ENCODE peak calls at places on chromosomes 11 and 22, in seven cellular contexts. S is pancreas; G is GM18507; W is HEK293T; H is activated effector memory CD4-positive, alpha-beta T cell treated with anti-CD3 and anti-CD28 coated beads, Interleukin-2, amount 50 U/mL, for 16 hours; Y is lower lobe of right lung; R is glutamatergic neuron. N is an unnamed sample.

GRCh38 chr22:42078469-42079318 is 806 bp upstream of the SMDT1 start:
- DNase-seq in S (peak; percentile 66), G (no peak), W (peak; percentile 25), H (no peak), Y (peak; percentile 60), R (peak; percentile 26), N (no peak)

GRCh38 chr11:12105471-12105870 is 4.9 kb upstream of the MICAL2 start:
- DNase-seq in S (no peak), G (no peak), W (no peak), H (no peak), Y (no peak), R (no peak), N (no peak)

GRCh38 chr11:120182357-120182756 is 28.5 kb upstream of the OAF start:
- DNase-seq in S (no peak), G (no peak), W (no peak), H (no peak), Y (no peak), R (no peak), N (no peak)

GRCh38 chr11:83034673-83035014 is 37.1 kb downstream of the RAB30 start:
- DNase-seq in S (no peak), G (no peak), W (no peak), H (no peak), Y (no peak), R (no peak), N (no peak)

GRCh38 chr22:27918351-27919221 is 470 bp downstream of the PITPNB start:
- DNase-seq in S (peak; percentile 69), G (no peak), W (peak; percentile 66), H (peak; percentile 85), Y (peak; percentile 57), R (peak; percentile 62), N (peak; percentile 52)

GRCh38 chr22:45262931-45263789 is 21.6 kb upstream of the UPK3A start:
- DNase-seq in S (no peak), G (no peak), W (no peak), H (no peak), Y (peak; percentile 61), R (no peak), N (no peak)

GRCh38 chr11:57641426-57641825 is 8.3 kb downstream of the YPEL4 start:
- DNase-seq in S (no peak), G (no peak), W (peak; percentile 49), H (no peak), Y (no peak), R (no peak), N (peak; percentile 99)

GRCh38 chr22:32591620-32592019 is 117.0 kb downstream of the FBXO7 start:
- DNase-seq in S (no peak), G (no peak), W (no peak), H (no peak), Y (no peak), R (no peak), N (no peak)

GRCh38 chr11:15258433-15259350 is 144.0 kb downstream of the INSC start:
- DNase-seq in S (no peak), G (peak; percentile 2), W (peak; percentile 65), H (no peak), Y (no peak), R (no peak), N (peak; percentile 44)